ENCODE peak calls at places on chromosomes 16 and 17, in six cellular contexts. One of them, this sample, is unnamed. For H3K4me1, the result is how much of the 10 kb centered on the place peaks cover.

GRCh38 chr17:6627019-6627418 is 13.5 kb downstream of the KIAA0753 start:
- DNase-seq in mesendoderm: no peak
- DNase-seq in mesenchymal stem cell: no peak
- DNase-seq in H9: no peak
- DNase-seq in IMR-90: peak
- DNase-seq in neuronal stem cell: no peak
- DNase-seq in this sample: no peak

GRCh38 chr16:10951016-10951415 is 6.7 kb downstream of the CLEC16A start:
- DNase-seq in mesendoderm: peak
- DNase-seq in mesenchymal stem cell: peak
- DNase-seq in IMR-90: peak
- DNase-seq in H9: no peak
- DNase-seq in neuronal stem cell: no peak
- DNase-seq in this sample: no peak

GRCh38 chr17:19867094-19867653 is 562 bp downstream of the ULK2 start:
- DNase-seq in mesenchymal stem cell: peak
- DNase-seq in mesendoderm: peak
- DNase-seq in neuronal stem cell: peak
- DNase-seq in IMR-90: peak
- DNase-seq in H9: peak
- DNase-seq in this sample: peak

GRCh38 chr16:1614226-1615102 is 2.3 kb downstream of the CRAMP1 start:
- DNase-seq in neuronal stem cell: peak
- DNase-seq in mesenchymal stem cell: peak
- DNase-seq in H9: no peak
- DNase-seq in mesendoderm: peak
- DNase-seq in IMR-90: peak
- DNase-seq in this sample: peak

GRCh38 chr17:14940946-14941280 is 324.2 kb downstream of the PMP22 start:
- DNase-seq in mesenchymal stem cell: no peak
- DNase-seq in neuronal stem cell: no peak
- DNase-seq in H9: no peak
- DNase-seq in IMR-90: no peak
- DNase-seq in mesendoderm: no peak
- DNase-seq in this sample: no peak

GRCh38 chr17:50356418-50356817 is 10.5 kb downstream of the XYLT2 start:
- DNase-seq in IMR-90: no peak
- DNase-seq in neuronal stem cell: no peak
- DNase-seq in mesendoderm: no peak
- DNase-seq in H9: no peak
- DNase-seq in mesenchymal stem cell: no peak
- DNase-seq in this sample: no peak

GRCh38 chr16:83002351-83003334 is 375.9 kb downstream of the CDH13 start:
- DNase-seq in mesendoderm: peak
- DNase-seq in mesenchymal stem cell: peak
- DNase-seq in IMR-90: peak
- DNase-seq in neuronal stem cell: no peak
- DNase-seq in H9: no peak
- DNase-seq in this sample: no peak

GRCh38 chr17:33977729-33978514 is 277.2 kb upstream of the CCL2 start:
- DNase-seq in neuronal stem cell: no peak
- DNase-seq in H9: no peak
- DNase-seq in mesendoderm: no peak
- DNase-seq in IMR-90: no peak
- DNase-seq in mesenchymal stem cell: no peak
- DNase-seq in this sample: no peak

GRCh38 chr17:32971171-32971570 is 20.5 kb upstream of the SPACA3 start:
- DNase-seq in neuronal stem cell: no peak
- DNase-seq in H9: no peak
- DNase-seq in IMR-90: no peak
- DNase-seq in mesendoderm: no peak
- DNase-seq in mesenchymal stem cell: peak
- DNase-seq in this sample: no peak

GRCh38 chr17:82970067-82970466 is 109.3 kb upstream of the METRNL start:
- DNase-seq in IMR-90: no peak
- DNase-seq in mesenchymal stem cell: no peak
- DNase-seq in neuronal stem cell: no peak
- DNase-seq in H9: peak
- DNase-seq in mesendoderm: no peak
- DNase-seq in this sample: no peak

GRCh38 chr17:1742371-1743093 is at the start of gene SERPINF2:
- DNase-seq in neuronal stem cell: no peak
- DNase-seq in mesenchymal stem cell: no peak
- DNase-seq in mesendoderm: no peak
- DNase-seq in IMR-90: no peak
- DNase-seq in H9: no peak
- DNase-seq in this sample: no peak

GRCh38 chr16:9845661-9846361 is 336.4 kb downstream of the GRIN2A start:
- DNase-seq in mesendoderm: no peak
- DNase-seq in IMR-90: no peak
- DNase-seq in mesenchymal stem cell: no peak
- DNase-seq in H9: no peak
- DNase-seq in neuronal stem cell: no peak
- DNase-seq in this sample: no peak

GRCh38 chr16:23754594-23755483 is at the start of gene CHP2:
- DNase-seq in mesendoderm: peak
- DNase-seq in mesenchymal stem cell: no peak
- DNase-seq in H9: peak
- DNase-seq in neuronal stem cell: no peak
- DNase-seq in IMR-90: no peak
- DNase-seq in this sample: no peak

GRCh38 chr16:48860341-48860740 is 250.4 kb upstream of the N4BP1 start:
- DNase-seq in neuronal stem cell: no peak
- DNase-seq in IMR-90: no peak
- DNase-seq in mesenchymal stem cell: no peak
- DNase-seq in mesendoderm: no peak
- DNase-seq in H9: no peak
- DNase-seq in this sample: no peak

GRCh38 chr17:65370669-65371126 is 190.8 kb downstream of the AXIN2 start:
- DNase-seq in mesenchymal stem cell: no peak
- DNase-seq in neuronal stem cell: no peak
- DNase-seq in H9: no peak
- DNase-seq in mesendoderm: peak
- DNase-seq in IMR-90: no peak
- DNase-seq in this sample: no peak

GRCh38 chr16:68273459-68273858 is 9.1 kb downstream of the SLC7A6 start:
- DNase-seq in IMR-90: no peak
- DNase-seq in neuronal stem cell: no peak
- DNase-seq in mesenchymal stem cell: no peak
- DNase-seq in H9: no peak
- DNase-seq in mesendoderm: no peak
- DNase-seq in this sample: no peak

GRCh38 chr16:68273896-68274295 is 9.6 kb downstream of the SLC7A6 start:
- DNase-seq in neuronal stem cell: no peak
- DNase-seq in H9: no peak
- DNase-seq in mesenchymal stem cell: no peak
- DNase-seq in IMR-90: no peak
- DNase-seq in mesendoderm: no peak
- DNase-seq in this sample: no peak

GRCh38 chr16:68274441-68274840 is 10.1 kb downstream of the SLC7A6 start:
- DNase-seq in H9: no peak
- DNase-seq in mesenchymal stem cell: no peak
- DNase-seq in IMR-90: no peak
- DNase-seq in neuronal stem cell: no peak
- DNase-seq in mesendoderm: no peak
- DNase-seq in this sample: no peak

GRCh38 chr16:68270353-68270752 is 6.0 kb downstream of the SLC7A6 start:
- DNase-seq in mesendoderm: no peak
- DNase-seq in mesenchymal stem cell: no peak
- DNase-seq in IMR-90: no peak
- DNase-seq in neuronal stem cell: no peak
- DNase-seq in H9: no peak
- DNase-seq in this sample: no peak

DNA sequence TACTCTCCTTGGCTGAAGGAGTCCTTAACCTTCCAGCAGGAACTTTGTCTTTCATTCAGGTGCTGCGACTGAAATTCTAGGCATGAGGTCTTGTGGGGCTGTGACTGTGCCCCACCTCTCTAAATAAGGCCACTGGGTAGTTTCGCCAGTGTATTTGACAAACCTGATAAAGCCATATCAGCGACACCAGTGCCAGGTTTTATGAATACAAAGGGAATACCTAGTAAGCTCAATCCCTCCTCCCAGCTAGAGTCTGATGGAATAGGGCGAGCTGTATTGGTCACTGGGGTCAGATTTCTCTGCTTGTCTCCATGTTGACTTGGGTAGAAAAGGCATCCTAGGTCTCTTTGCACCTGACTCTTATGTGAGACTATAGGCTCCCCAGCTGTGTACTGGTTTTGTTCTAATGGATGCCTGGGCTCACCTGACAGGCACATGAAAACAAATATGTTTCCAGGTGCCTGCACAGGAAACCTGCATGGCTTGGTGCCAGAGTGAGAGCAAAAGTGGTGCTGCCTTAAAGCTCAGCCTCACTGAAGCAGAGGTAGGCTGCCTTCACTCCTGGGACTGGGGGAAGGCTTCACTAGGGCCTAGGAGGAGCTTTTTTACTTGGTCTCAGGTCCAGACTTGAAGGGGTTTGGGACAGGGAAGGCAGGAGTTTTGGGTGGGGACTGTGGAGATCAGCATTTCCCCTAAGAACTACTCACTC is 8.3 kb downstream of the SLC7A6 start:
- DNase-seq in neuronal stem cell: no peak
- DNase-seq in mesenchymal stem cell: no peak
- DNase-seq in IMR-90: no peak
- DNase-seq in mesendoderm: peak
- DNase-seq in H9: no peak
- DNase-seq in this sample: no peak
- H3K4me1 ChIP-seq in neuronal stem cell: under half
- H3K4me1 ChIP-seq in mesenchymal stem cell: under half
- H3K4me1 ChIP-seq in IMR-90: under half
- H3K4me1 ChIP-seq in mesendoderm: under half
- H3K4me1 ChIP-seq in H9: under half
- H3K4me1 ChIP-seq in this sample: under half

DNA sequence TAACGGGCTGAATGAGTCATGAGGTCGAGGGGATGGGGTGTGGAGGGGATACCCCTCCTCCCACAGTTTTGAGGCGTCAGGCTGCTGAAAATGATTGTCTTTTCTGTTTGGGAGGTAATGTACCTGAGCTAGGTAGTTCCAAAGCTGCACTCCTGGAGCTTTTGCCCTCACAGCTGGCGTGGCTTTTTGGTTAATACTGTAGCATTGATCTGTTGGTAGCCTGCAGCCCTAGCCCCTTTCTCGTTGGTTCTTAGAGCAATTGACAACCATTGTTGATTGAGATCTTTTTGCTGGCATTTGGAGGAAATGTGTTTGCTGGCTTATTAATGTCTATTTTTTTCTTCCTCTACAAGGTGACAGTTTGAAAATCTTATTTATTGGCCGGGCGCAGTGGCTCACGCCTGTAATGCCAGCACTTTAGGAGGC is 1.8 kb downstream of the ATXN2L start:
- DNase-seq in IMR-90: no peak
- DNase-seq in H9: no peak
- DNase-seq in neuronal stem cell: no peak
- DNase-seq in mesendoderm: no peak
- DNase-seq in mesenchymal stem cell: no peak
- DNase-seq in this sample: no peak
- H2BK120ac ChIP-seq in IMR-90: peak
- H2BK120ac ChIP-seq in H9: no peak
- H2BK120ac ChIP-seq in neuronal stem cell: no peak
- H2BK120ac ChIP-seq in mesendoderm: no peak
- H2BK120ac ChIP-seq in mesenchymal stem cell: peak
- H2BK120ac ChIP-seq in this sample: no peak

DNA sequence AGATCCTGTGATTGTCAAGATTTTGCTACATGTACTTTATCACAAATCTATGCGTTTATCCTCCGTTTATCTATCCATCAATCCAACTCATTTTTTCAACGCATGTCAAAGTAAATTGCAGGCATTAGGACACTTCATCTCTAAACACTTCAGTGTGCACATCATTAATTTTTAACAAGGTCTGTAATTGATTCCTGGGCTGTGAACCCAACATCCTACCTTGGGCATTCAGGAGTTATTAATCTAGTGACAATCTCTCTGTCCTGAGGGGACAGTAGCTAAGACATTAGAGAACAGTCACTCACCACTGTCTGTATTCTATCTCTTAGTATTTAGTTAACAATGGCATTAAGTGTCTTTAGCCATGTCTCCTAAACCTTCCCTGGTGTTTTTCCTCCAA is 264.7 kb downstream of the SOX9 start:
- DNase-seq in IMR-90: no peak
- DNase-seq in neuronal stem cell: no peak
- DNase-seq in mesenchymal stem cell: no peak
- DNase-seq in H9: no peak
- DNase-seq in mesendoderm: no peak
- DNase-seq in this sample: no peak
- H3K4me1 ChIP-seq in IMR-90: under half
- H3K4me1 ChIP-seq in neuronal stem cell: under half
- H3K4me1 ChIP-seq in mesenchymal stem cell: under half
- H3K4me1 ChIP-seq in H9: under half
- H3K4me1 ChIP-seq in mesendoderm: under half
- H3K4me1 ChIP-seq in this sample: under half

GRCh38 chr16:57577214-57577613 is 34.8 kb downstream of the ADGRG5 start:
- DNase-seq in H9: peak
- DNase-seq in mesenchymal stem cell: no peak
- DNase-seq in IMR-90: no peak
- DNase-seq in mesendoderm: no peak
- DNase-seq in neuronal stem cell: no peak
- DNase-seq in this sample: no peak
- H2BK120ac ChIP-seq in H9: no peak
- H2BK120ac ChIP-seq in mesenchymal stem cell: no peak
- H2BK120ac ChIP-seq in IMR-90: no peak
- H2BK120ac ChIP-seq in mesendoderm: no peak
- H2BK120ac ChIP-seq in neuronal stem cell: no peak
- H2BK120ac ChIP-seq in this sample: no peak

This sample was measured in trophoblast cell.